ENCODE peak calls at places on chromosomes 12 and 14, in seven cellular contexts. Q, Y, H, T, X, K and Z are unnamed samples.

GRCh38 chr12:51848843-51849735 is 571 bp upstream of the FIGNL2 start:
- DNase-seq in Q (no peak), Y (no peak), X (no peak), K (no peak), T (no peak), H (no peak), Z (no peak)

GRCh38 chr14:93078830-93079229 is 36.9 kb downstream of the ITPK1 start:
- DNase-seq in Y (no peak), X (no peak), H (peak), T (no peak), Q (no peak), K (no peak), Z (no peak)

GRCh38 chr12:122022393-122023338 is 982 bp downstream of the BCL7A start:
- DNase-seq in Y (no peak), X (no peak), T (no peak), H (peak), K (peak), Q (peak), Z (peak)

GRCh38 chr12:57657744-57658143 is 24.7 kb upstream of the B4GALNT1 start:
- DNase-seq in K (no peak), T (no peak), Y (no peak), X (no peak), Q (no peak), H (peak), Z (no peak)

GRCh38 chr14:103362780-103363179 is 22.4 kb upstream of the MARK3 start:
- DNase-seq in H (peak), T (no peak), Y (no peak), K (no peak), Q (no peak), X (no peak), Z (no peak)

GRCh38 chr12:27083861-27084271 is 1.5 kb upstream of the C12orf71 start:
- DNase-seq in T (no peak), K (no peak), Y (no peak), H (peak), X (peak), Q (no peak), Z (no peak)

GRCh38 chr14:80446356-80446755 is 235.1 kb upstream of the DIO2 start:
- DNase-seq in H (peak), T (no peak), Y (no peak), X (no peak), K (no peak), Q (no peak), Z (no peak)

GRCh38 chr12:114649585-114649984 is 34.4 kb downstream of the TBX3 start:
- DNase-seq in H (no peak), K (no peak), T (no peak), Y (no peak), Q (no peak), X (no peak), Z (no peak)

GRCh38 chr12:32897688-32898573 is 1.4 kb upstream of the PKP2 start:
- DNase-seq in T (no peak), Q (no peak), X (no peak), H (no peak), K (no peak), Y (no peak), Z (no peak)

GRCh38 chr12:92928431-92928961 is 599 bp downstream of the EEA1 start:
- DNase-seq in H (peak), T (peak), Q (peak), X (no peak), Y (peak), K (no peak), Z (peak)

GRCh38 chr14:74324945-74325361 is 22.2 kb upstream of the ABCD4 start:
- DNase-seq in X (no peak), K (no peak), T (no peak), Q (no peak), Y (no peak), H (peak), Z (peak)

GRCh38 chr12:78534311-78534710 is 330.3 kb upstream of the SYT1 start:
- DNase-seq in H (no peak), Y (no peak), K (no peak), T (no peak), X (no peak), Q (no peak), Z (no peak)

GRCh38 chr12:120468271-120468845 is 1.2 kb downstream of the SRSF9 start:
- DNase-seq in X (no peak), H (peak), K (peak), Y (no peak), T (no peak), Q (peak), Z (peak)

GRCh38 chr14:91059576-91060471 is 617 bp downstream of the RPS6KA5 start:
- DNase-seq in H (peak), T (peak), X (no peak), Y (peak), Q (peak), K (peak), Z (peak)